ENCODE peak calls at places on chromosome 19, in seven cellular contexts. L is Panc1, C is heart right ventricle, V is fibroblast of lung, X is pancreas, Q is psoas muscle, D is stomach. J is an unnamed sample.
A peak's percentile ranks its signal among the peaks of the same experiment; 100 is the strongest.

GRCh38 chr19:28074773-28075172 is 1138.2 kb downstream of the UQCRFS1 start:
- DNase-seq in C (no peak), L (no peak), D (no peak), Q (no peak), V (peak; percentile 14), X (no peak), J (no peak)

GRCh38 chr19:5035817-5036732 is 67.2 kb downstream of the KDM4B start:
- DNase-seq in C (no peak), Q (no peak), X (no peak), L (no peak), D (no peak), V (no peak), J (no peak)

GRCh38 chr19:3100331-3100730 is 6.2 kb downstream of the GNA11 start:
- DNase-seq in D (no peak), X (no peak), C (peak; percentile 7), V (no peak), Q (no peak), L (no peak), J (no peak)

GRCh38 chr19:12794196-12794921 is 3.1 kb downstream of the JUNB start:
- DNase-seq in C (no peak), L (no peak), Q (no peak), X (no peak), D (no peak), V (no peak), J (no peak)

GRCh38 chr19:11982526-11982925 is 17.7 kb downstream of the ZNF763 start:
- DNase-seq in X (no peak), C (no peak), L (no peak), V (no peak), Q (no peak), D (no peak), J (no peak)

GRCh38 chr19:34788074-34788473 is 15.1 kb upstream of the ZNF599 start:
- DNase-seq in X (no peak), D (no peak), V (no peak), C (no peak), L (no peak), Q (no peak), J (no peak)

GRCh38 chr19:6047741-6048231 is 62.5 kb downstream of the RFX2 start:
- DNase-seq in X (no peak), V (peak; percentile 39), L (peak; percentile 17), D (no peak), Q (no peak), C (no peak), J (no peak)

GRCh38 chr19:3610745-3611717 is 4.4 kb upstream of the TBXA2R start:
- DNase-seq in Q (no peak), C (no peak), X (peak; percentile 13), L (no peak), V (no peak), D (no peak), J (no peak)

GRCh38 chr19:13118424-13119193 is 545 bp downstream of the NACC1 start:
- DNase-seq in D (peak; percentile 52), L (no peak), V (peak; percentile 57), Q (peak; percentile 74), X (peak; percentile 59), C (no peak), J (no peak)

GRCh38 chr19:46372901-46373572 is 26.1 kb downstream of the PPP5C start:
- DNase-seq in L (no peak), C (no peak), X (no peak), D (no peak), V (peak; percentile 63), Q (no peak), J (peak; percentile 72)

GRCh38 chr19:35908977-35909683 is 1.0 kb upstream of the TYROBP start:
- DNase-seq in D (peak; percentile 55), V (no peak), Q (peak; percentile 84), L (no peak), C (peak; percentile 77), X (peak; percentile 77), J (peak; percentile 90)

GRCh38 chr19:52685811-52686210 is 47.7 kb upstream of the ZNF83 start:
- DNase-seq in C (no peak), V (no peak), X (no peak), Q (no peak), L (no peak), D (no peak), J (no peak)

GRCh38 chr19:20422616-20423205 is 142.9 kb downstream of the ZNF737 start:
- DNase-seq in C (peak; percentile 4), Q (peak; percentile 48), X (no peak), V (no peak), D (no peak), L (no peak), J (no peak)

GRCh38 chr19:46614114-46614701 is 10.7 kb downstream of the PTGIR start:
- DNase-seq in D (peak; percentile 88), L (no peak), V (peak; percentile 61), C (peak; percentile 86), X (peak; percentile 75), Q (peak; percentile 90), J (peak; percentile 86)

GRCh38 chr19:3163230-3163886 is 15.2 kb upstream of the S1PR4 start:
- DNase-seq in L (no peak), D (peak; percentile 67), C (peak; percentile 54), V (peak; percentile 28), Q (peak; percentile 76), X (no peak), J (no peak)

GRCh38 chr19:14770136-14770535 is 8.2 kb downstream of the ADGRE2 start:
- DNase-seq in L (no peak), C (no peak), X (no peak), D (no peak), V (no peak), Q (no peak), J (no peak)

GRCh38 chr19:6947745-6948144 is 60.4 kb downstream of the ADGRE1 start:
- DNase-seq in D (no peak), V (peak; percentile 29), L (no peak), C (no peak), X (no peak), Q (no peak), J (no peak)

GRCh38 chr19:35462476-35462953 is 14.5 kb downstream of the FFAR2 start:
- DNase-seq in C (no peak), Q (no peak), L (no peak), D (no peak), X (no peak), V (no peak), J (no peak)

GRCh38 chr19:1590641-1591397 is 1.8 kb downstream of the MBD3 start:
- DNase-seq in D (no peak), X (no peak), Q (no peak), L (no peak), V (no peak), C (no peak), J (no peak)

GRCh38 chr19:55461974-55462628 is 659 bp upstream of the ISOC2 start:
- DNase-seq in Q (no peak), X (peak; percentile 31), V (peak; percentile 31), L (no peak), C (no peak), D (no peak), J (no peak)
- H3K4me3 ChIP-seq in Q (peak overlapping the region; percentile 98), X (peak overlapping the region; percentile 40), V (peak overlapping the region; percentile 76), L (peak overlapping the region; percentile 79), C (peak overlapping the region; percentile 49), D (peak overlapping the region; percentile 83), J (peak overlapping the region; percentile 97)

GRCh38 chr19:38660724-38661123 is 13.3 kb downstream of the ACTN4 start:
- DNase-seq in L (no peak), Q (no peak), D (no peak), X (no peak), C (no peak), V (no peak), J (no peak)

GRCh38 chr19:38661166-38661565 is 13.7 kb downstream of the ACTN4 start:
- DNase-seq in L (no peak), D (no peak), C (no peak), V (no peak), Q (no peak), X (no peak), J (no peak)

GRCh38 chr19:38657633-38658222 is 10.3 kb downstream of the ACTN4 start:
- DNase-seq in L (peak; percentile 97), D (no peak), V (peak; percentile 95), C (no peak), X (no peak), Q (no peak), J (no peak)

GRCh38 chr19:38656171-38656981 is 8.9 kb downstream of the ACTN4 start:
- DNase-seq in D (no peak), X (no peak), Q (no peak), L (no peak), C (no peak), V (peak; percentile 62), J (no peak)

GRCh38 chr19:38658462-38659306 is 11.2 kb downstream of the ACTN4 start:
- DNase-seq in C (peak; percentile 74), Q (no peak), V (peak; percentile 100), D (peak; percentile 63), L (peak; percentile 100), X (peak; percentile 70), J (peak; percentile 56)
- H3K27ac ChIP-seq in C (peak overlapping the region; percentile 98), Q (peak overlapping the region; percentile 95), V (peak overlapping the region; percentile 88), D (peak overlapping the region; percentile 96), L (peak overlapping the region; percentile 96), X (peak overlapping the region; percentile 93), J (peak overlapping the region; percentile 94)

DNA sequence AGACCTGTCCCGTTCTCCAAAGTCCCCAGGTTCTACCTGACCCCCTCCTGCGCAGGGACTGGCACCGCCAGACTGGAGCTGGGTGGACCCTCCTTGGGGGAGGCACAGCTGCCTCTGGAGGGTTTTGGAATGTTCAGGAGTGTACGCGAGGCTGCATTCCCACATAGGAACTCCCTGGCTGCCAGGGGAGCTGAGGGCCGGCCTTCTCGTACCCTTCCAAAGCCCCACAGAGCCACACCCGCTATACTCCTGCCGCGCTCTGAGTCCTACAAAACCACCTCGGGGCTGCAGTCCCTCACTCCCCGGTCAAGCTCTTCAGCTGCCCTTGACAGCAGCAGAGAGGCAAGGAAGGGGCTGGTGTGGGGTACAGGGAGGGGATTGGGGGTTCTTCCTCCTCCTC is 484 bp upstream of the MUC16 start:
- DNase-seq in D (no peak), X (no peak), V (no peak), L (no peak), Q (no peak), C (no peak), J (no peak)
- H3K4me3 ChIP-seq in D (no peak overlapping the region), X (no peak overlapping the region), V (no peak overlapping the region), L (no peak overlapping the region), Q (no peak overlapping the region), C (no peak overlapping the region), J (no peak overlapping the region)

DNA sequence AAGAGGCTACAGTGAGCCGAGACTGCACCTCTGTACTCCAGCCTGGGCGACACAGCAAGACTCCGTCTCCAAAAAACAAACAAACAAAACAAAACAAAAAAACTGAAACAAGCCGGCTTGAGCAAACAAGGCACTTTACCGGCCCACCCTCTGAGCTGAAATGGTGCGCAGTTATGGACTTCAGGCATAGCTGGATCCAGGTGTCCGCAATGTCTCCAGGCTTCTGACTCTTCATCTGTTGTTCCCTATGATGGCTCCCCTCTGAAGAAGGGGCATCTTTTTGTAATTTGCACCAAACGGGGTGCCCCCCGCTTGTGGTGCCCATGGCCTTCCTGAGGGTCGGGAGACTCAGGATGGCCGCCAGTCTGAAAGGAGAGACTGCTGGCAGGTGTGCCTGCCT is 6.2 kb downstream of the C2CD4C start:
- DNase-seq in C (no peak), Q (peak; percentile 23), V (no peak), D (no peak), L (no peak), X (no peak), J (no peak)
- H3K27ac ChIP-seq in C (no peak overlapping the region), Q (no peak overlapping the region), V (no peak overlapping the region), D (no peak overlapping the region), L (no peak overlapping the region), X (no peak overlapping the region), J (no peak overlapping the region)

GRCh38 chr19:38247126-38247525 is 9.0 kb downstream of the PPP1R14A start:
- DNase-seq in L (no peak), C (no peak), D (no peak), V (no peak), Q (no peak), X (no peak), J (no peak)
- H3K4me3 ChIP-seq in L (no peak overlapping the region), C (no peak overlapping the region), D (no peak overlapping the region), V (no peak overlapping the region), Q (no peak overlapping the region), X (no peak overlapping the region), J (peak overlapping the region; percentile 27)

GRCh38 chr19:18920400-18920799 is 885 bp downstream of the DDX49 start:
- DNase-seq in D (no peak), V (no peak), L (no peak), Q (no peak), C (no peak), X (no peak), J (no peak)
- H3K27ac ChIP-seq in D (peak overlapping the region; percentile 93), V (peak overlapping the region; percentile 96), L (peak overlapping the region; percentile 80), Q (peak overlapping the region; percentile 94), C (peak overlapping the region; percentile 91), X (no peak overlapping the region), J (peak overlapping the region; percentile 80)